ENCODE peak calls at places on chromosomes 5 and 9, in five cellular contexts. A, S, W, N and R are unnamed samples.

GRCh38 chr9:70924905-70925547 is 196.4 kb downstream of the TRPM3 start:
- DNase-seq in A (no peak), S (peak), W (peak), N (peak), R (no peak)

GRCh38 chr9:86707932-86708510 is 239.3 kb downstream of the GAS1 start:
- DNase-seq in A (no peak), S (no peak), W (no peak), N (no peak), R (no peak)

GRCh38 chr5:71865202-71865601 is 146.1 kb downstream of the CARTPT start:
- DNase-seq in A (no peak), S (no peak), W (no peak), N (no peak), R (no peak)

GRCh38 chr5:99019254-99019653 is 90.4 kb upstream of the CHD1 start:
- DNase-seq in A (no peak), S (peak), W (no peak), N (no peak), R (no peak)

GRCh38 chr9:4793412-4794005 is 765 bp downstream of the RCL1 start:
- DNase-seq in A (no peak), S (peak), W (no peak), N (no peak), R (no peak)

GRCh38 chr9:14218253-14218652 is 95.7 kb downstream of the NFIB start:
- DNase-seq in A (no peak), S (no peak), W (no peak), N (no peak), R (no peak)

GRCh38 chr5:140322751-140323731 is 20.1 kb upstream of the PFDN1 start:
- DNase-seq in A (no peak), S (peak), W (peak), N (no peak), R (no peak)

GRCh38 chr5:4570047-4571015 is 569.8 kb upstream of the ADAMTS16 start:
- DNase-seq in A (no peak), S (no peak), W (no peak), N (no peak), R (no peak)